ENCODE peak calls at places on chromosomes 11 and 22, in eight cellular contexts. V is thyroid gland, E is neural progenitor cell, Q is left ventricle myocardium inferior, D is ovary, X is astrocyte of the spinal cord, W is retinal pigment epithelial cell, T is PC-3. P is an unnamed sample.

GRCh38 chr11:114132944-114133394 is 73.5 kb downstream of the ZBTB16 start:
- DNase-seq in X (peak), Q (no peak), W (no peak), E (no peak), D (peak), T (peak), V (no peak), P (no peak)

GRCh38 chr22:46057206-46057605 is 80.2 kb upstream of the WNT7B start:
- DNase-seq in X (peak), T (peak), E (no peak), D (peak), V (no peak), Q (peak), W (no peak), P (peak)

GRCh38 chr22:46124383-46125144 is 25.8 kb upstream of the PPARA start:
- DNase-seq in W (no peak), T (no peak), D (no peak), V (no peak), E (no peak), Q (no peak), X (no peak), P (no peak)

GRCh38 chr11:19398772-19399542 is 158.2 kb upstream of the E2F8 start:
- DNase-seq in V (peak), X (peak), Q (no peak), T (peak), D (peak), W (no peak), E (no peak), P (peak)

GRCh38 chr22:44224166-44224565 is 43.4 kb downstream of the PARVG start:
- DNase-seq in Q (no peak), X (no peak), V (no peak), D (no peak), W (no peak), T (no peak), E (no peak), P (no peak)

GRCh38 chr11:45610627-45611026 is 54.8 kb downstream of the CHST1 start:
- DNase-seq in Q (no peak), W (no peak), D (no peak), X (no peak), E (no peak), T (no peak), V (peak), P (no peak)

GRCh38 chr11:66619080-66619554 is 2.7 kb downstream of the RBM14 start:
- DNase-seq in E (no peak), D (no peak), Q (no peak), X (peak), T (no peak), V (no peak), W (peak), P (no peak)

GRCh38 chr11:117984471-117984870 is 1.7 kb upstream of the IL10RA start:
- DNase-seq in E (no peak), Q (no peak), X (no peak), V (no peak), W (no peak), T (no peak), D (no peak), P (no peak)

GRCh38 chr11:75547617-75548054 is 14.4 kb upstream of the SERPINH1 start:
- DNase-seq in D (peak), T (peak), X (peak), V (peak), W (no peak), E (peak), Q (peak), P (peak)

GRCh38 chr11:74678591-74679512 is 52.4 kb downstream of the CHRDL2 start:
- DNase-seq in E (no peak), D (no peak), T (no peak), X (no peak), W (no peak), V (no peak), Q (no peak), P (no peak)

GRCh38 chr22:39946571-39947407 is 13.4 kb upstream of the TMA7B start:
- DNase-seq in Q (no peak), V (peak), X (no peak), W (no peak), E (no peak), T (no peak), D (no peak), P (no peak)

GRCh38 chr11:58254936-58255335 is 13.1 kb downstream of the OR10W1 start:
- DNase-seq in E (no peak), Q (no peak), D (no peak), T (no peak), X (no peak), W (no peak), V (no peak), P (no peak)

GRCh38 chr11:135073444-135073843 is 661.4 kb upstream of the B3GAT1 start:
- DNase-seq in T (no peak), V (no peak), E (no peak), Q (no peak), W (no peak), X (no peak), D (no peak), P (no peak)

GRCh38 chr22:41094036-41094435 is 1.6 kb downstream of the EP300 start:
- DNase-seq in T (peak), E (peak), W (no peak), Q (no peak), D (no peak), X (peak), V (no peak), P (no peak)

GRCh38 chr11:63567044-63567840 is 4.1 kb upstream of the PLAAT2 start:
- DNase-seq in T (peak), W (peak), Q (no peak), X (peak), D (no peak), E (no peak), V (peak), P (no peak)

GRCh38 chr11:13210424-13210823 is 67.2 kb upstream of the BMAL1 start:
- DNase-seq in X (peak), D (peak), T (peak), V (peak), W (no peak), E (peak), Q (peak), P (no peak)

GRCh38 chr11:35247428-35247827 is 108.5 kb downstream of the CD44 start:
- DNase-seq in X (no peak), D (no peak), T (no peak), Q (no peak), E (no peak), V (no peak), W (no peak), P (no peak)

GRCh38 chr22:49930596-49931412 is 12.4 kb downstream of the CRELD2 start:
- DNase-seq in T (peak), D (peak), V (peak), Q (peak), X (peak), W (no peak), E (peak), P (no peak)

GRCh38 chr11:2123628-2123960 is 15.6 kb downstream of the IGF2 start:
- DNase-seq in V (no peak), E (no peak), W (no peak), T (no peak), D (no peak), Q (no peak), X (no peak), P (no peak)
- TF ChIP-seq CTCF in V (no peak), E (no peak), W (no peak), T (no peak), D (no peak), Q (no peak), X (no peak), P (no peak)

GRCh38 chr11:42625757-42626156 is 686.0 kb upstream of the API5 start:
- DNase-seq in T (no peak), X (no peak), D (no peak), V (no peak), Q (no peak), E (peak), W (no peak), P (no peak)

DNA sequence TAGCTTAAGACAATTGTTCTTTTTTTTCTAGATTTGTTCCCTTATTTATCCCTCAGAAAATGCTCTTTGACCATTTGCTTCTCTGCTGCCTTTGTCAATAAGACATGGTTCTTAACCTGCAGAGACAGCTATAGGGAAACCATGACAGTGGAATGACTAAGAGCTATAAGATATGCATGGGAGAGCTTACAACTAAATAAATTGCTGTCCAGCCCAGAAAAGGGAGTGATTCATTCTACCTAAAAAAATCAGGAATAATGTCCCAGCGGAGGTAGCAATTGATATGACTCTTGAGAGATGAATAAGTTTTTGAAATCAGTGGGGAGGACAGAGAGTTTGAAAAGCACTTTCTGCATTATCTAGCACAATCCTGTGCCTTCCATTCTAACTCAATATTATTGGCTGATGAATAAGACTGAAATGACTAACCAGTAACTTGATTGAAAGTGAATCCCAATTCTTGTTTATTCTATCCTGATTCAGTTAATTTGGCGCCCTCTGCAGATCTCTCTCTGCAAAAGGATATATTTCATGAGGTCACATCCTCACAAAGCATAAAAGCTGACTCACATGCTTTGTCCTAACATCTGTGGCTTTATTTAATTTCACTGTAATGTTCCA is 680.5 kb upstream of the API5 start:
- DNase-seq in D (no peak), W (no peak), X (peak), Q (no peak), V (no peak), T (peak), E (peak), P (no peak)
- TF ChIP-seq CTCF in D (no peak), W (peak), X (no peak), Q (no peak), V (no peak), T (peak), E (peak), P (no peak)

GRCh38 chr11:11993814-11994213 is 14.6 kb downstream of the DKK3 start:
- DNase-seq in V (no peak), Q (peak), D (no peak), E (peak), X (peak), W (no peak), T (peak), P (no peak)
- TF ChIP-seq CTCF in V (no peak), Q (no peak), D (no peak), E (no peak), X (no peak), W (no peak), T (no peak), P (no peak)

GRCh38 chr22:48576333-48577013 is 1251.2 kb downstream of the BRD1 start:
- DNase-seq in D (no peak), T (no peak), V (no peak), Q (no peak), E (peak), W (no peak), X (no peak), P (no peak)

GRCh38 chr22:48572951-48573350 is 1254.7 kb downstream of the BRD1 start:
- DNase-seq in E (no peak), X (no peak), D (no peak), Q (no peak), T (no peak), W (no peak), V (no peak), P (no peak)

GRCh38 chr22:48575567-48576332 is 1251.9 kb downstream of the BRD1 start:
- DNase-seq in D (no peak), V (no peak), Q (no peak), E (peak), W (no peak), X (no peak), T (no peak), P (no peak)

GRCh38 chr22:48573766-48574165 is 1253.9 kb downstream of the BRD1 start:
- DNase-seq in Q (no peak), T (no peak), X (no peak), D (no peak), W (no peak), E (no peak), V (no peak), P (no peak)

DNA sequence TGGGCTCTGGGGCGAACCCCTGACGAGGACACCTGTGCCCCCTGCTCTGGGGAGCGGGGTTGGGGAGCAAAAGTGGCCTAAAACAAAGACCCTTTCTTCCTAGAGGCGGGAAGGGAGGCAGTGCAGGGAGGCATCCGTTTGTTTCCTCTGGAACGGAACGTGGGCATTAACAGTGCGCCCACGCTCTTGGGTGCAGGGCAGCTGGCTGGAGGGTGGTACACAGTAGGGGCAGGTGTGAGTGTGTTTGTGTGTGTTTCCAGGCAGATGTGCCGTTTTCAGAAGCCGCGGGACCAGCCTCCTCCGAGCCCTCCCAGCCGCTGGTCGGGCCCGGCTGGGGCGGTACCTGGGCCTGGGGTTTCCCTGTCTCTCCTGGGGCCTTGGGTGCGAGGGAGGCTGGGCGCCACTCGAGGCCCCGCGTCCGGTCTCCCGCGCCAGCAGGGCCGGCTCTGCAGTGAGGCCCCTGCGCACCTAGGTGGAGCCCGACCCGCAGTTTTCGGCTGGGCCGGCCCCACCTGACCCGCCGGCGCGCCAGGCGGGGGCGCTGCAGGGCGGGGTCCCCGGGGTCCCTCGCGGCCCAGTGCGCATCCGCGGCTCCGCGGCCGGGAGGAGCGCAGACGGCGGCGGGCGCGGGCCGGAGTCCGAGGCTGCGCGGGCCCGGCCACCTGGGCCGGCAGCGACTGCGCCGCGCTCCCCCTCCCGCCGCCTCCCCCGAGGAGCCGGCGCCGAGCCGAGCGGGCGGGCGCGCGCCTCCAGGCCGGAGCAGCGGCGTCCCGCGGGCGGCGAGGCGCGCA is 1252.7 kb downstream of the BRD1 start:
- DNase-seq in E (peak), T (no peak), V (no peak), Q (no peak), X (no peak), D (peak), W (no peak), P (no peak)
- TF ChIP-seq CTCF in E (peak), T (no peak), V (no peak), Q (peak), X (no peak), D (peak), W (peak), P (no peak)

GRCh38 chr22:37824674-37825641 is 1.8 kb downstream of the GALR3 start:
- DNase-seq in W (no peak), E (peak), T (no peak), X (no peak), D (peak), V (no peak), Q (no peak), P (no peak)
- TF ChIP-seq CTCF in W (no peak), E (peak), T (no peak), X (no peak), D (no peak), V (peak), Q (no peak), P (no peak)

GRCh38 chr11:123188508-123189165 is 6.4 kb downstream of the CLMP start:
- DNase-seq in E (peak), V (peak), Q (no peak), W (peak), T (peak), X (peak), D (no peak), P (no peak)
- TF ChIP-seq CTCF in E (peak), V (no peak), Q (peak), W (no peak), T (no peak), X (peak), D (no peak), P (no peak)

GRCh38 chr11:40276960-40277359 is 1182.5 kb downstream of the LRRC4C start:
- DNase-seq in E (no peak), T (no peak), V (no peak), W (no peak), X (no peak), Q (no peak), D (no peak), P (no peak)
- TF ChIP-seq CTCF in E (no peak), T (no peak), V (no peak), W (no peak), X (no peak), Q (no peak), D (no peak), P (no peak)

GRCh38 chr11:88338223-88338661 is 706 bp upstream of the CTSC start:
- DNase-seq in X (peak), W (peak), T (peak), V (peak), E (peak), D (peak), Q (peak), P (no peak)

GRCh38 chr11:88345408-88345807 is 7.9 kb upstream of the CTSC start:
- DNase-seq in Q (no peak), W (no peak), T (peak), D (no peak), V (no peak), E (no peak), X (no peak), P (no peak)

GRCh38 chr11:88340366-88340930 is 2.9 kb upstream of the CTSC start:
- DNase-seq in W (no peak), X (no peak), D (no peak), Q (no peak), T (no peak), E (no peak), V (no peak), P (no peak)

GRCh38 chr11:88344869-88345268 is 7.3 kb upstream of the CTSC start:
- DNase-seq in V (no peak), W (no peak), T (no peak), Q (no peak), E (no peak), X (no peak), D (no peak), P (no peak)

DNA sequence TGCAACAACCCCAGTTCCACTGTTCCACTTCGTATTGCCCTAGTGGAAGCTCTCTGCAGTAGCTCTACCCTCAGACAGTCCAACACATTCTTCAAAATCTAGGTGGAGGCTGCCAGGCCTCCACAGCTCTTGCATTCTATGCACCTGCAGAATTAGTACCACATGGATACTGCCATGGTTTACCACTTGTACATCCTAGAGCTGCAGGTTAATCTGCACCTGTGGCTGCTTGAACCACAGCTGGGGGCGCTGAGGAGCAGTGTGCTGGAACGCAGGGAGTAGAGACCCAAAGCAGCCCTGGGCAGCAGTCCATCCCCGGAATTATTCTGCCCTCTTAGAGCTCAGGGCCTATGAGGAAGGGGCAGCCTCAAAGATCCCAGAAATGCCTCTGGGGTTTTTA is 4.3 kb upstream of the CTSC start:
- DNase-seq in E (peak), T (no peak), W (no peak), V (no peak), D (no peak), Q (no peak), X (no peak), P (no peak)
- TF ChIP-seq CTCF in E (peak), T (no peak), W (no peak), V (no peak), D (no peak), Q (no peak), X (no peak), P (no peak)